ENCODE peak calls at places on chromosomes 13 and 19, in eight cellular contexts. F, H, D, K, T, G, O and J are unnamed samples. For H3K4me1, the result is how much of the 10 kb centered on the place peaks cover.

GRCh38 chr13:20525144-20525600 is 485 bp downstream of the CRYL1 start:
- DNase-seq in F (peak), H (peak), D (peak), K (peak), T (peak), G (peak), O (peak), J (peak)

GRCh38 chr19:41310031-41310831 is at the start of gene CCDC97:
- DNase-seq in F (peak), H (peak), D (peak), K (peak), T (peak), G (peak), O (peak), J (peak)

GRCh38 chr13:87941244-87941643 is 270.1 kb downstream of the SLITRK5 start:
- DNase-seq in F (no peak), H (no peak), D (no peak), K (no peak), T (no peak), G (no peak), O (no peak), J (no peak)

GRCh38 chr13:29958476-29958875 is 108.1 kb upstream of the UBL3 start:
- DNase-seq in F (peak), H (no peak), D (no peak), K (no peak), T (no peak), G (no peak), O (no peak), J (peak)

GRCh38 chr13:30125422-30126073 is 181.8 kb downstream of the KATNAL1 start:
- DNase-seq in F (peak), H (no peak), D (peak), K (peak), T (peak), G (peak), O (no peak), J (no peak)

GRCh38 chr13:94617389-94618000 is 15.8 kb downstream of the GPR180 start:
- DNase-seq in F (no peak), H (no peak), D (peak), K (no peak), T (no peak), G (no peak), O (no peak), J (no peak)

GRCh38 chr13:28532226-28533048 is 37.5 kb upstream of the FLT1 start:
- DNase-seq in F (peak), H (no peak), D (no peak), K (no peak), T (no peak), G (no peak), O (peak), J (peak)

GRCh38 chr13:37481005-37481857 is 117.3 kb downstream of the POSTN start:
- DNase-seq in F (no peak), H (no peak), D (no peak), K (no peak), T (no peak), G (no peak), O (no peak), J (no peak)

DNA sequence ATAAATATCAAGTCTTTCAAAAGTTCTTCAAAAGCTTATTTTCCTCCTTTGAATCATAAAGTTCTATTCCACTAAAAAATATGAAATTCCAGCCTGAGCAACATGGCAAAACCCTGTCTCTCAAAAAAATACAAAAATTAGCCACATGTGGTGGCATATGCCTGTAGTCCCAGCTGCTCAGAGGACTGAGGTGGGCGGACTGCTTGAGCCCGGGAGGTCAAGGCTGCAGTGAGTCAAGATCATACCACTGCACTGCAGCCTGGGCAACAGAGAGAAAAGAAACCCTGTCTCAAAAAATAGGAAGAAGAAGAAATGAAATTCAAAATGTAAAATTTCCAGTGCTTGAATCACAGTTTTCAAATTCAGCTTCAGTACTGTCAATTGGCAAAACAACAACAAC is 24.6 kb downstream of the CAB39L start:
- DNase-seq in F (no peak), H (no peak), D (peak), K (no peak), T (no peak), G (no peak), O (no peak), J (no peak)
- H3K4me1 ChIP-seq in F (under half), H (under half), D (under half), K (under half), T (under half), G (under half), O (under half), J (under half)

DNA sequence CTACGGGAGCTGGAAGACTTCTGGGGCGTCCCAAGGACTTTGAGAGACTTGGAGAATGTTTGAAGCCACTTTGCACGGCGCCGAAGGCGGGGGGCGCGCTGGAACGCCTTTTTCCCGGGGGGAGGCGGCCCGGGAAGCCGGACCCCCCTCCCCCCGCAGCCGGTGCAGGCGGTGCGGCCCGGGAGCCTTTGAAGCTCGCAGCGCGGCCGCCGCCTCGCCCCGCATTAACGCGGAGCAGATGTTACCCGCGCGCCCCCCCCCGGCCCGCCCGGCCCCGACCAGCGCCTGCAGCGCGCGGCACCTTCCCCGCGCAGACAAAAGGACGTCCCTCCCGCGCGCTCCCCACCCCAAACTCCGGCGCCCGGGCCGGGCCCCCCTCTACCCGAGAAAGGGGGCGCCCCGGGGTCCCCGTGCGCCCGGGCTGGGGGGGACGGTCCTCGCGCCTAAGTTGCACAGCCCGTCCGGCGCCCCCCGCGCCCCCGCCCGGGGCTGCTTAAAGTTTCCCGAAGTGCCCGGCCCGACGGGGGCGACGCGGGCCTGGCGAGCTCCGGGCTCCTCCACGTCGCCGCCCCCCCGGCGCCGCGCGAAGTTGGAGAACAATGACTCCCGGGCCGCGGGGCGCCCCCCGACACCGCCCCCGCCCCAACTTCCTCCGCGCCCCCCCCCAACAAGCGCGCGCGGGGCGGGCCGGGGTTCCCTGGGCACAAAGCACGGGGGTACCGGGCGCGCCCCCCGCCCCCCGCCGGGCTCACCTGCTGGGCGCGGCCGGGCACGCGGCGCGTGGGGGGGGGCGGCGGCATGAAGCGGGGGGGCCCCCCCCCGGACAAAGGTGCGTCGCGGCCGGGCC is 644 bp downstream of the TCF3 start:
- DNase-seq in F (peak), H (peak), D (no peak), K (peak), T (no peak), G (no peak), O (peak), J (peak)
- TF ChIP-seq POLR2A in F (no peak), H (no peak), D (no peak), K (no peak), T (no peak), G (no peak), O (no peak), J (no peak)

DNA sequence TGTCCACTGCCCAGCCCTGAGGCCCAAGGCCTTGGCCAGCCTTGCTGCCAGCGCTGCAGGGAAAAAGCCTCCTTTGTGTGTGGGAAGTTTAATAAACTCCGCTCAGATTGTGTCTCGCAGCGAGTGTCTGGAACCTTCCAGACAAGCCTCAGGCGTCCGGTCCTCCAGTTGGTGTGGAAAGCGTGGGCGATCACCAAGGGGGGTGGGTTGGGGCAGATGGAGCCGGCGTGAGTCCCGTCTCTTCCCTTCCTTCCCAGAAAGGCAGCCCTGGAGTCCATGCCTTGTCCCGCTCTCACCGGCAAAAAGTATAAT is 4.6 kb downstream of the STK11 start:
- DNase-seq in F (no peak), H (no peak), D (no peak), K (peak), T (no peak), G (no peak), O (no peak), J (no peak)
- H3K27ac ChIP-seq in F (no peak), H (no peak), D (peak), K (no peak), T (peak), G (peak), O (no peak), J (peak)

DNA sequence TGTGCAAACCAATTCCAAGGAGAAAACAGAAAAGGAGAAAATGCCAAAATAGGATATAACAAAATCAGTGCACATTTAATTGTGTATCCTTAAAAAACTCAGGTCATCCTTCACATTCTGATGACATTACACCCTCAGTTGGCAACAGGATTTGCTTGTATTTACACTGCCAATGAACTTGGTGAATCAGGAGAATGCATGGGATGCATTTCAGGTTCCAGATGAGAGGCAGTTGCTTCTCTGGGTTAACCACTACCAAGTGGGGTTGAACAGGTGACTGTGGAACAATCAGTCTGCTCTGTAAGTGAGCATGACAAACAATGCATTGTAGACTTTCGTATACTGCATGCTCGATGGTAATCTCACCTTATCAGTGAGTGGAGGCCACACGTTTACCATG is 79.1 kb downstream of the STARD13 start:
- DNase-seq in F (no peak), H (no peak), D (no peak), K (no peak), T (no peak), G (no peak), O (no peak), J (no peak)
- H3K4me1 ChIP-seq in F (under half), H (under half), D (under half), K (half or more), T (under half), G (under half), O (under half), J (under half)

GRCh38 chr13:76168661-76169060 is 532.5 kb downstream of the LMO7 start:
- DNase-seq in F (no peak), H (no peak), D (no peak), K (no peak), T (no peak), G (no peak), O (no peak), J (no peak)

GRCh38 chr13:76161143-76161542 is 525.0 kb downstream of the LMO7 start:
- DNase-seq in F (no peak), H (no peak), D (no peak), K (no peak), T (no peak), G (no peak), O (peak), J (no peak)

GRCh38 chr13:76164290-76164689 is 528.2 kb downstream of the LMO7 start:
- DNase-seq in F (no peak), H (no peak), D (no peak), K (no peak), T (no peak), G (no peak), O (no peak), J (no peak)
- TF ChIP-seq POLR2A in F (no peak), H (no peak), D (no peak), K (no peak), T (no peak), G (no peak), O (no peak), J (no peak)

GRCh38 chr19:53992815-53993214 is 1.4 kb downstream of the CACNG6 start:
- DNase-seq in F (no peak), H (no peak), D (no peak), K (no peak), T (no peak), G (no peak), O (no peak), J (no peak)
- H3K27ac ChIP-seq in F (no peak), H (no peak), D (no peak), K (no peak), T (no peak), G (no peak), O (no peak), J (no peak)

DNA sequence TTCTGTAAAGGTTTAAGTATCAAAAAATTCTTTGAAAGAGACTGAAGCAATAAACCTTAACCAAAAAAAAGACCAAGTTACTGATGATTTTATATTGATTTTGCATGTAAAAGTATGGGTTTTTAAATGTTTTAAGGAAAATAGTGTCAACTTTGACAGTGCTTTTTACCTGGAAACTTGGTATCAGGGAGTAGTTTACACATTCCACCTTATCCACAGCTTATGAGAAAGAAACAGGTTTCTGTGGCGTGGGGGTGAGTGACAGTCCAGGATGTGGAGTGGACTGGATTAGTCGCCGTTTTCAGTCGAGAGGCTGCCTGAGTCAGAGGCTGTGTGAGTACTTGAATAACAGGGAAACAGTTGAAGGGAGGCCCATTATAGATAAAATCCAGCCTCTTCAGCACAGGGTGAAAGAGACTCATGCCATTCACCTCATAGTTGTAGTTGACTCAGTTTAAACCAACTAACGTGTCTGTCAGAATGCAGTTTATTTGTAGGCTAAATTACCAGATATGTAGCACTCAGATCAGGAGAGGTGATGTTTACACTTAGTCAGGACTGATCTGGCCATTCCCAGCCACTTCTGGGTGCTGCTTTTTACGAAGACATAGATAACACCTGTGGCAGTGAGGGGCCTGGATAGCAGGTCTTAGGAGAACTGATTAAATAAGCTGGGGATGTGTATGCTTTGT is 595 bp upstream of the GPR183 start:
- DNase-seq in F (peak), H (peak), D (no peak), K (peak), T (no peak), G (no peak), O (no peak), J (peak)
- H3K4me1 ChIP-seq in F (under half), H (under half), D (under half), K (under half), T (under half), G (under half), O (under half), J (under half)

GRCh38 chr13:40789275-40790231 is at the start of gene SLC25A15:
- DNase-seq in F (peak), H (peak), D (peak), K (peak), T (peak), G (peak), O (peak), J (peak)
- TF ChIP-seq POLR2A in F (peak), H (peak), D (peak), K (peak), T (no peak), G (peak), O (peak), J (peak)

DNA sequence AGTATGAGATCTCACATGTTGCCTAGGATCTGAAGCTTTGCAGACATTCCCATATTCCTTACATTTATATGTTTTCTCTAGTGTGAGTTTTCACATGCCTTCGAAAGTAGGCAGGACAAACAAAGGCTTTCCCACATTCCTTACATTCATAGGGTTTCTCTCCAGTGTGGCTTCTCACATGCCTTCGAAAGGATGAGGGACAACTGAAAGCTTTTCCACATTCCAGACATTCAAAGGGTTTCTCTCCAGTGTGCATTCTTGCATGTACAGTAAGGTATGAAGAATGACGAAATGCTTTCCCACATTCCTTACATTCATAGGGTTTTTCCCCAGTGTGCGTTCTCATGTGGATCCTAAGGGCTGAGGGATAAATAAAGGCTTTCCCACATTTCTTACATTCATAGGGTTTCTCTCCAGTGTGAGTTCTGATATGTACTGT is 14.2 kb downstream of the ZNF699 start:
- DNase-seq in F (no peak), H (no peak), D (no peak), K (no peak), T (no peak), G (no peak), O (no peak), J (no peak)
- H3K27ac ChIP-seq in F (no peak), H (no peak), D (no peak), K (no peak), T (no peak), G (no peak), O (no peak), J (no peak)

GRCh38 chr19:12789098-12789903 is 2.0 kb upstream of the JUNB start:
- DNase-seq in F (no peak), H (no peak), D (no peak), K (no peak), T (no peak), G (no peak), O (no peak), J (no peak)
- H3K4me1 ChIP-seq in F (half or more), H (half or more), D (half or more), K (half or more), T (half or more), G (half or more), O (under half), J (under half)